ENCODE peak calls at places on chromosomes 12 and 14, in five cellular contexts. N is RWPE2; V is body of pancreas; O is coronary artery; D is activated effector memory CD4-positive, alpha-beta T cell treated with Interleukin-2 at 50 U/mL for 16 hours. L is an unnamed sample.

GRCh38 chr14:34098045-34098984 is 147.4 kb upstream of the EGLN3 start:
- DNase-seq in N (no peak), O (no peak), V (peak; percentile 39), D (peak; percentile 8), L (peak; percentile 14)

GRCh38 chr14:56280843-56281242 is 162.6 kb downstream of the PELI2 start:
- DNase-seq in N (no peak), V (no peak), O (no peak), D (no peak), L (no peak)

GRCh38 chr14:68634346-68634745 is 158.5 kb downstream of the ZFP36L1 start:
- DNase-seq in D (no peak), N (no peak), V (no peak), O (peak; percentile 43), L (no peak)

GRCh38 chr12:96242597-96242996 is 48.4 kb downstream of the ELK3 start:
- DNase-seq in V (no peak), D (no peak), N (peak; percentile 33), O (peak; percentile 71), L (no peak)

GRCh38 chr14:99809376-99809775 is 16.2 kb downstream of the EML1 start:
- DNase-seq in V (peak; percentile 31), N (no peak), D (no peak), O (peak; percentile 80), L (no peak)

GRCh38 chr14:93269341-93270068 is 62.4 kb downstream of the UBR7 start:
- DNase-seq in D (no peak), V (no peak), N (no peak), O (no peak), L (no peak)

GRCh38 chr12:64943686-64944085 is 119.2 kb downstream of the TBC1D30 start:
- DNase-seq in V (no peak), D (no peak), O (no peak), N (no peak), L (no peak)

GRCh38 chr14:32507029-32507984 is 178.2 kb downstream of the AKAP6 start:
- DNase-seq in D (no peak), N (no peak), O (no peak), V (no peak), L (no peak)

GRCh38 chr14:89956294-89957009 is 725 bp downstream of the TDP1 start:
- DNase-seq in O (peak; percentile 81), V (peak; percentile 65), D (peak; percentile 68), N (peak; percentile 89), L (peak; percentile 77)

GRCh38 chr12:3454780-3455179 is 36.2 kb upstream of the PRMT8 start:
- DNase-seq in V (no peak), O (no peak), D (no peak), N (no peak), L (no peak)

GRCh38 chr12:2624543-2625266 is 170.1 kb upstream of the FKBP4 start:
- DNase-seq in D (no peak), V (no peak), N (no peak), O (no peak), L (no peak)

GRCh38 chr14:105283899-105284298 is 16.9 kb downstream of the BRF1 start:
- DNase-seq in V (no peak), O (no peak), D (no peak), N (no peak), L (no peak)

GRCh38 chr12:123546281-123546680 is 12.8 kb upstream of the RILPL1 start:
- DNase-seq in V (no peak), O (no peak), D (no peak), N (no peak), L (no peak)

GRCh38 chr14:105023791-105024480 is 3.1 kb upstream of the CDCA4 start:
- DNase-seq in O (no peak), D (no peak), V (no peak), N (no peak), L (no peak)

GRCh38 chr12:9064201-9064814 is 51.4 kb downstream of the A2M start:
- DNase-seq in N (no peak), V (peak; percentile 81), O (peak; percentile 78), D (peak; percentile 27), L (no peak)

GRCh38 chr14:68637106-68638021 is 155.5 kb downstream of the ZFP36L1 start:
- DNase-seq in D (no peak), V (no peak), N (no peak), O (no peak), L (no peak)

GRCh38 chr14:90726656-90727055 is 89.6 kb downstream of the TTC7B start:
- DNase-seq in V (peak; percentile 38), N (no peak), D (no peak), O (no peak), L (no peak)

GRCh38 chr14:31902002-31902401 is 175.1 kb upstream of the ARHGAP5 start:
- DNase-seq in V (peak; percentile 55), D (no peak), N (peak; percentile 80), O (no peak), L (no peak)

GRCh38 chr12:78421011-78421410 is 443.6 kb upstream of the SYT1 start:
- DNase-seq in V (no peak), D (no peak), N (no peak), O (no peak), L (no peak)

GRCh38 chr12:2528001-2528400 is 266.8 kb upstream of the FKBP4 start:
- DNase-seq in V (no peak), O (no peak), D (no peak), N (no peak), L (no peak)

GRCh38 chr14:56514663-56515371 is 64.8 kb upstream of the TMEM260 start:
- DNase-seq in D (no peak), O (no peak), N (no peak), V (no peak), L (no peak)

GRCh38 chr12:120350576-120351350 is 18.2 kb downstream of the MSI1 start:
- DNase-seq in N (no peak), O (no peak), D (no peak), V (peak; percentile 95), L (no peak)

GRCh38 chr12:124411291-124411878 is 116.5 kb downstream of the RFLNA start:
- DNase-seq in N (peak; percentile 94), D (no peak), O (peak; percentile 89), V (no peak), L (no peak)

GRCh38 chr14:86087377-86087776 is 557.4 kb downstream of the FLRT2 start:
- DNase-seq in V (no peak), D (no peak), O (no peak), N (no peak), L (no peak)

GRCh38 chr14:105999361-106000028 is 473.1 kb downstream of the TMEM121 start:
- DNase-seq in V (peak; percentile 55), N (no peak), D (peak; percentile 65), O (no peak), L (peak; percentile 83)

GRCh38 chr12:46453428-46453827 is 80.9 kb upstream of the SLC38A2 start:
- DNase-seq in N (no peak), D (no peak), V (no peak), O (no peak), L (no peak)

GRCh38 chr14:57818511-57818910 is 47.4 kb downstream of the SLC35F4 start:
- DNase-seq in V (no peak), N (no peak), O (no peak), D (no peak), L (no peak)

GRCh38 chr12:113796852-113797534 is 169.1 kb downstream of the RBM19 start:
- DNase-seq in V (no peak), D (no peak), N (no peak), O (no peak), L (no peak)

GRCh38 chr12:24066865-24067264 is 117.4 kb upstream of the SOX5 start:
- DNase-seq in D (no peak), N (no peak), O (no peak), V (no peak), L (no peak)

GRCh38 chr12:54019924-54020586 is 8.2 kb upstream of the HOXC6 start:
- DNase-seq in N (no peak), O (no peak), V (no peak), D (no peak), L (no peak)

GRCh38 chr12:123363743-123364531 is 710 bp downstream of the SBNO1 start:
- DNase-seq in D (peak; percentile 14), V (peak; percentile 24), N (no peak), O (peak; percentile 77), L (peak; percentile 29)

GRCh38 chr14:39266589-39266870 is 32.8 kb downstream of the MIA2 start:
- DNase-seq in N (peak; percentile 85), O (peak; percentile 82), D (no peak), V (peak; percentile 92), L (no peak)

GRCh38 chr12:51819851-51820720 is 28.4 kb downstream of the FIGNL2 start:
- DNase-seq in O (no peak), D (no peak), V (peak; percentile 61), N (no peak), L (no peak)

GRCh38 chr12:128549621-128550020 is 274.1 kb downstream of the SLC15A4 start:
- DNase-seq in O (no peak), D (no peak), N (no peak), V (no peak), L (no peak)

GRCh38 chr12:57208946-57209282 is 7.7 kb upstream of the NXPH4 start:
- DNase-seq in D (no peak), N (no peak), O (no peak), V (no peak), L (no peak)

GRCh38 chr12:15644700-15645099 is 144.5 kb downstream of the EPS8 start:
- DNase-seq in N (no peak), V (no peak), O (no peak), D (no peak), L (no peak)

GRCh38 chr14:70514168-70515069 is 20.4 kb downstream of the ADAM20 start:
- DNase-seq in D (no peak), O (no peak), V (no peak), N (no peak), L (peak; percentile 14)

GRCh38 chr12:46998811-46999368 is 80.5 kb upstream of the PCED1B start:
- DNase-seq in V (no peak), N (no peak), D (no peak), O (no peak), L (no peak)

L was measured in activated T-helper 2 cell treated with anti-CD3 and anti-CD28 coated beads, Interferon-gamma antibody, Interleukin-2, Interleukin-4, amounts not matched to agents 10 μg/mL and 5 μg/mL and 100 μg/mL, durations not matched to agents 14 hours and 24 hours and 36 hours.